ENCODE peak calls at places on chromosomes 16 and 17, in seven cellular contexts. Q is AG09319, O is cardiac fibroblast, Z is lower leg skin, L is IMR-90, P is nephron progenitor cell, J is pancreas. B is an unnamed sample.

GRCh38 chr17:66678061-66678460 is 156.9 kb upstream of the CACNG5 start:
- DNase-seq in Q (no peak), O (no peak), Z (no peak), L (no peak), P (no peak), J (no peak), B (no peak)

GRCh38 chr16:263944-264343 is 11.8 kb downstream of the RGS11 start:
- DNase-seq in Q (no peak), O (no peak), Z (no peak), L (no peak), P (no peak), J (no peak), B (no peak)

GRCh38 chr17:3448059-3448630 is 14.5 kb upstream of the OR1E2 start:
- DNase-seq in Q (no peak), O (peak; percentile 27), Z (no peak), L (no peak), P (no peak), J (no peak), B (no peak)

GRCh38 chr16:87043273-87044030 is 273.7 kb downstream of the C16orf95 start:
- DNase-seq in Q (no peak), O (peak; percentile 43), Z (no peak), L (peak; percentile 64), P (no peak), J (peak; percentile 31), B (no peak)

GRCh38 chr17:29956225-29956624 is 14.8 kb downstream of the EFCAB5 start:
- DNase-seq in Q (no peak), O (no peak), Z (no peak), L (no peak), P (no peak), J (no peak), B (no peak)

GRCh38 chr17:19024101-19025078 is 19.8 kb upstream of the FAM83G start:
- DNase-seq in Q (no peak), O (no peak), Z (no peak), L (peak; percentile 26), P (peak; percentile 0), J (peak; percentile 10), B (peak; percentile 30)

GRCh38 chr17:68763551-68763950 is 162.4 kb upstream of the FAM20A start:
- DNase-seq in Q (no peak), O (no peak), Z (no peak), L (peak; percentile 40), P (no peak), J (no peak), B (peak; percentile 11)

GRCh38 chr16:9151597-9151996 is 60.2 kb downstream of the HAPSTR1 start:
- DNase-seq in Q (no peak), O (no peak), Z (no peak), L (peak; percentile 84), P (no peak), J (no peak), B (no peak)

GRCh38 chr17:67011527-67012175 is 32.7 kb upstream of the CACNG1 start:
- DNase-seq in Q (no peak), O (no peak), Z (no peak), L (no peak), P (no peak), J (no peak), B (no peak)

GRCh38 chr16:79089735-79090284 is 510.7 kb downstream of the MAF start:
- DNase-seq in Q (no peak), O (no peak), Z (no peak), L (no peak), P (no peak), J (peak; percentile 25), B (no peak)

GRCh38 chr17:9959377-9959981 is 54.4 kb upstream of the RCVRN start:
- DNase-seq in Q (peak; percentile 8), O (peak; percentile 63), Z (no peak), L (peak; percentile 49), P (peak; percentile 79), J (no peak), B (peak; percentile 34)
- TF ChIP-seq CTCF in Q (peak; percentile 64), O (peak; percentile 41), Z (no peak), L (peak; percentile 59), P (peak; percentile 62), J (no peak), B (peak; percentile 8)

DNA sequence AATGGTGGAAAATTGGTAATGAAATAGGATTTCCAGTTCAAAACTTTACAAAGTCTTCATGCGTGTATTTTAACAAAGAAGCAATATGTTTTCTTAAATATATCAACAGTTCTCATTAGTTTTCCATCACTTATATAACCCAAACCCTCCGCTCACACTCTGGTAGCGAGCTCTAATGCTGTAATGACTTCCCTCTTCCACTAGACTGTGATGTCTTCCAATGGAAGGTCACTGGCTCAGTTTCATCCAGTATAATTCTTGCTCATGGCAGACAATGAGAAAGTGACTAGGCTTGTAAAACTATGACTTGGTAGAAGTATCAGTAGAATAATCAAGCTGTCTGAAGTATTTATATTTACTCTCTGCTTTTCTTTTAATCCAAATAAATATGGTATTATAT is 32.8 kb downstream of the NETO2 start:
- DNase-seq in Q (no peak), O (no peak), Z (no peak), L (no peak), P (no peak), J (no peak), B (peak; percentile 18)
- TF ChIP-seq CTCF in Q (no peak), O (no peak), Z (no peak), L (no peak), P (no peak), J (no peak), B (no peak)

DNA sequence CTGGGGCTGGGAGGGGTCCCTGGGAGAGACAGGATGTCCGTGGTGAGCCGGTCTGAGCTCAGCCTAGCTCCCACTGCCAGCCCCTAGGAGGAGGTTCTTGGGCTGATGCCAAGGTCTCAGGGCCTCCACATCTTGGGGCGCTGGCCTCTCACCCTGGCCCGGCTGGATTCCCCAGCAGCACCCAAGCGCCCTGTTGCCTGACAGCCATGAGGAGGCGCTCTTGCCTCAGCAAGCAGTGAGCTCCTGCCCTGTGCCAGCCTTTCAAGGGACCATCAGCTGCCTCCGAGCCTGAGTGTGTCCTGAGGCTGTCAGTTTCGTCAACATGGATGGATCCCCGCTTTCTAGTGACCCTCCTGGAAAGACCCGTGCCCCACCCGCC is 234.9 kb upstream of the CIBAR2 start:
- DNase-seq in Q (no peak), O (no peak), Z (no peak), L (no peak), P (peak; percentile 47), J (no peak), B (peak; percentile 77)
- TF ChIP-seq CTCF in Q (peak; percentile 10), O (peak; percentile 27), Z (no peak), L (peak; percentile 42), P (peak; percentile 53), J (no peak), B (peak; percentile 62)

GRCh38 chr17:55570360-55570759 is 59.1 kb upstream of the SMIM36 start:
- DNase-seq in Q (no peak), O (no peak), Z (no peak), L (no peak), P (no peak), J (no peak), B (no peak)

GRCh38 chr17:55572139-55572538 is 60.9 kb upstream of the SMIM36 start:
- DNase-seq in Q (no peak), O (no peak), Z (no peak), L (no peak), P (no peak), J (no peak), B (no peak)

GRCh38 chr17:55575058-55575606 is 63.9 kb upstream of the SMIM36 start:
- DNase-seq in Q (no peak), O (no peak), Z (no peak), L (no peak), P (no peak), J (no peak), B (no peak)

GRCh38 chr17:55571095-55571494 is 59.8 kb upstream of the SMIM36 start:
- DNase-seq in Q (no peak), O (no peak), Z (no peak), L (peak; percentile 58), P (no peak), J (no peak), B (no peak)

GRCh38 chr17:55572599-55572998 is 61.3 kb upstream of the SMIM36 start:
- DNase-seq in Q (no peak), O (no peak), Z (no peak), L (no peak), P (no peak), J (no peak), B (no peak)
- TF ChIP-seq CTCF in Q (no peak), O (no peak), Z (no peak), L (no peak), P (no peak), J (no peak), B (no peak)

DNA sequence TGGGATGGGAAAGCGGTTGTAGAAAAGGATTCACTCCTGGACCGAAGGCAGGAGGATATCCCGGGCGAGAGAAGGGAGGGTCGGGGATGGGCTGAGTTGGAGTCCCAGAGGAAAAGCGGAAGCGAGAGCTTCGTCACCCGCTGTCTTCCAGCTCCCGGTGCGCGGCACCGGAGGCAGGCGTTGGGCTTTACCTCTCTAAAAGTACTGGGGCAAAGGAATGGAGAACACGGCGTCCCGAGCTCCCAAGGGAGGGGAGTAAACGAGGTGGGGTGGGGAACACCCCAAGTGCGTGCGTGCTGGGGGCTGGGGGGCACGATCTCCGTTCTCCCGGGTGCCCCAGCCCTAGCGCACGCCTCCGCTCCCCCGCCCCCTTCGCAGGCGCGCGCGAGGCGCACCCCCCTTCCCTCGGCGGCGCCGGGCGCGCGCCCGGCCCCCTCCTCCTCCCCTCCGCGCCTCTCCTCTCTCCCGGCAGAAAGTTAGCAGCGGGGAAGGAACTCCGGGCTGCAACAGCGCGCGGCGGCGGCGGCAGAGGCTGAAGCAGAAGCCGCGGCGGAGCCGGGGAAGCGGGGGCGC is at the start of gene HS3ST4:
- DNase-seq in Q (no peak), O (no peak), Z (no peak), L (no peak), P (peak; percentile 72), J (no peak), B (no peak)
- TF ChIP-seq CTCF in Q (no peak), O (no peak), Z (no peak), L (no peak), P (no peak), J (no peak), B (no peak)

DNA sequence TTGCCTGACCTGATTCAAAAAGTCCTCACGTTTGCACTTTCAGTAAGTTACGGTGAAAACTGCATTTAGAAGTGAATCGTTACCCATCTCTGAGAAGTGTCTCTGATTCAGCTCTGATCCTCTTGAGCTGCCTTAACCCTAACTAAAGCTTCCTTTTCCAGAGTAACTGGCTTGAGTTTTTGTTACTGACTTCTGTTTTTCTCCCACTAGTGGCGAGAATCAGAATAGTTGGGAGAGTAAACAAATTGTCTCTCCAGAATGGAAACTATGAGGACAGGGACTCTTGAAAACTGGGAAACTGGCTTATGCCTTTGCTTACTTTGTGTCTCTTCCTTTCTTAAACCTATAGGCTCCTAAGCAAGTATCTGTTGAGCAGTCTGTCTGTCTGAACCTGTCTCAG is 31.3 kb upstream of the KPNB1 start:
- DNase-seq in Q (no peak), O (peak; percentile 18), Z (no peak), L (peak; percentile 20), P (no peak), J (no peak), B (no peak)
- TF ChIP-seq CTCF in Q (peak; percentile 28), O (peak; percentile 23), Z (no peak), L (peak; percentile 30), P (no peak), J (no peak), B (peak; percentile 17)

B was measured in MCF 10A.